ENCODE peak calls at places on chromosome 5, in five cellular contexts. Z, P, Q, T and L are unnamed samples.

GRCh38 chr5:148388692-148389091 is 4.9 kb downstream of the FBXO38 start:
- DNase-seq in T (no peak), Q (no peak), Z (no peak), P (no peak), L (no peak)

GRCh38 chr5:169012471-169012870 is 288.5 kb downstream of the SLIT3 start:
- DNase-seq in Z (no peak), P (no peak), T (no peak), Q (no peak), L (no peak)

GRCh38 chr5:16664368-16664767 is 47.6 kb upstream of the RETREG1 start:
- DNase-seq in Z (no peak), P (no peak), Q (no peak), T (no peak), L (no peak)

GRCh38 chr5:140362875-140363630 is 3.1 kb downstream of the SLC4A9 start:
- DNase-seq in Q (peak), T (peak), P (peak), Z (peak), L (peak)

GRCh38 chr5:124176692-124177091 is 569.7 kb downstream of the ZNF608 start:
- DNase-seq in P (no peak), T (no peak), Q (peak), Z (peak), L (no peak)

GRCh38 chr5:76083555-76084495 is 642 bp downstream of the SV2C start:
- DNase-seq in Z (no peak), T (no peak), Q (no peak), P (no peak), L (peak)

GRCh38 chr5:14545308-14545707 is 36.3 kb upstream of the OTULINL start:
- DNase-seq in T (no peak), Z (no peak), Q (no peak), P (no peak), L (no peak)

GRCh38 chr5:6736524-6737042 is 23.4 kb downstream of the TENT4A start:
- DNase-seq in Z (peak), T (no peak), P (no peak), Q (no peak), L (no peak)

GRCh38 chr5:168224110-168224509 is 67.3 kb upstream of the WWC1 start:
- DNase-seq in P (no peak), Z (no peak), Q (no peak), T (no peak), L (no peak)

GRCh38 chr5:155871623-155872022 is 455.3 kb upstream of the SGCD start:
- DNase-seq in P (no peak), Q (no peak), Z (no peak), T (no peak), L (no peak)

GRCh38 chr5:108788142-108788541 is 40.4 kb downstream of the FER start:
- DNase-seq in Q (peak), Z (peak), P (no peak), T (no peak), L (no peak)

GRCh38 chr5:142618125-142618524 is 67.8 kb downstream of the FGF1 start:
- DNase-seq in Z (no peak), T (no peak), Q (no peak), P (peak), L (no peak)

GRCh38 chr5:31106742-31107546 is 86.5 kb upstream of the CDH6 start:
- DNase-seq in T (no peak), Z (no peak), P (no peak), Q (no peak), L (no peak)

GRCh38 chr5:173188280-173188679 is 43.9 kb downstream of the BNIP1 start:
- DNase-seq in T (no peak), Q (no peak), Z (no peak), P (no peak), L (no peak)

GRCh38 chr5:13704401-13704800 is 240.1 kb downstream of the DNAH5 start:
- DNase-seq in P (no peak), T (no peak), Z (no peak), Q (no peak), L (no peak)

GRCh38 chr5:85931220-85931619 is 686.5 kb upstream of the COX7C start:
- DNase-seq in Z (no peak), T (no peak), P (no peak), Q (no peak), L (no peak)

GRCh38 chr5:142235050-142235797 is 89.6 kb downstream of the SPRY4 start:
- DNase-seq in T (no peak), Q (no peak), P (peak), Z (no peak), L (no peak)

GRCh38 chr5:50749873-50750272 is 83.4 kb downstream of the PARP8 start:
- DNase-seq in T (no peak), Z (no peak), Q (no peak), P (no peak), L (no peak)

GRCh38 chr5:50744761-50745160 is 78.3 kb downstream of the PARP8 start:
- DNase-seq in Q (no peak), Z (no peak), T (no peak), P (no peak), L (peak)

GRCh38 chr5:50740832-50741231 is 74.4 kb downstream of the PARP8 start:
- DNase-seq in P (no peak), T (no peak), Z (no peak), Q (no peak), L (no peak)

GRCh38 chr5:50749181-50749580 is 82.7 kb downstream of the PARP8 start:
- DNase-seq in P (no peak), Q (no peak), Z (no peak), T (no peak), L (no peak)

DNA sequence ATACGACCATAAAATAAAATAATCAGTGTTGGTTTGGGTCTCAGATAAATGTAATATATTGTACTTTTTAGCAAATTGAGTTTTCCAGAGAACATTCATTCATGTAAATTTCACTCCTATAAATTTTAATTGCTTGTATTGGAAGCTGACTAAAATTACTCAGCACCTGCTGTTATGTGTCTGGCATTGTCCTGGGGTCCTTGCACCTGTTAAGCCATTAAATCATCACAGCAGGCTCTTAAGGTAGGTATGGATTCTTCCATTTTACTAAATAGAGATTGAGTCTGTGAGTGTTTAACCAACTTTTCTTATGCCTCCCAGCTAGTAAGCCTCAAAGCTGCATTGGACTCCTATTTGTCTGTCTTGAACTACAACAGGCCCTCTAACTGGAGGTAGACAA is 78.8 kb downstream of the PARP8 start:
- DNase-seq in P (no peak), T (no peak), Z (no peak), Q (no peak), L (no peak)
- TF ChIP-seq CTCF in P (no peak), T (no peak), Z (no peak), Q (no peak), L (no peak)

DNA sequence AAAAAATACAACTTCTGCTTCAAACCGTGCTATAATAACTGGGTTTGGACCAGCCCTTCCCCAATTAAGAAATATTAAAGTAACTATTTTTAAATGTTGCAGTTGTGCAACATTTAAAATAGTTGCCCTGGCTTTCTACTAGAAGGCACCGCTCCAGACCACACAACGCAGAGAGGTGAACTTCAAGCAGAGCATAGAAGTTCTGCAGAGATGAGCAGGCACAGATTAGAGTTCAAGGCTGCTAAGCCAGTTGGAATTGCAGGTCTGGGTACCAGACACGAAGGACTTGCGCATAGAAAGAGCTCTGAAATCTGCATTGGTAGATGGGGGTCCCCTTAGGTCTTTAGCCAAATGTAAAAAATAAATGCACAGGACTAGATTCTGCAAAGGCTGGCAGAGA is 58.7 kb upstream of the GALNT10 start:
- DNase-seq in Q (no peak), T (no peak), Z (no peak), P (no peak), L (no peak)
- TF ChIP-seq CTCF in Q (no peak), T (no peak), Z (no peak), P (no peak), L (no peak)

DNA sequence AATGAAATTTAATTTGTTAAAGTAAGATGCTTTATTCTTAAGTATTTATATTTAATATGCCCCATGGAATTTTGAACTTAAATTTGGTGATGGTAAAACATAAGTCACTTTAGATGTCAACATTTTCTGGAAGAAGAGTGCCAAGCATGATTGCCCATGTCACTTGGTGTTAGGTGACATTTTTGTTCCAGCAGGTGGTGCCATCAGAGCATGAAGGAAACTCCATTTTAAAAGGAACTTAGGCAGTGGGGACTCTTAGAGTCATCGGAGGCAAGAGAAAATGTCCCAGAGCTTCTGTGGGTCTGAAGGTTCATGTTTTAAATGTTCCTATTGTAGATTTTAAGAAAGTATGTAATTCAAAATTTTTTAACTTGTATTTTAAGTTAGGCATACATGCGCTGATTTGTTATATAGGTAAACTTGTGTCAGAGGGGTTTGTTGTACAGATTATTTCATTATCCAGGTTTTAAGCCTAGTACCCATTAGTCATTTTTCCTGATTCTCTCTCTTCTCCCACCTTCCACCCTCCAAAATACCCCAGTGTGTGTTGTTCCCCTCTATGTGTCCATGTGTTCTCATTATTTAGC is 789.3 kb downstream of the SEMA5A start:
- DNase-seq in Q (peak), P (peak), T (peak), Z (no peak), L (peak)
- TF ChIP-seq CTCF in Q (peak), P (peak), T (peak), Z (no peak), L (peak)

GRCh38 chr5:134227259-134227658 is 1.4 kb upstream of the PPP2CA start:
- DNase-seq in Q (no peak), Z (no peak), P (no peak), T (no peak), L (no peak)

GRCh38 chr5:134226441-134227192 is 744 bp upstream of the PPP2CA start:
- DNase-seq in Z (no peak), Q (peak), T (no peak), P (peak), L (no peak)

GRCh38 chr5:134223406-134224251 is 2.2 kb downstream of the PPP2CA start:
- DNase-seq in T (no peak), Z (no peak), Q (no peak), P (no peak), L (no peak)

GRCh38 chr5:134225780-134226440 is at the start of gene PPP2CA:
- DNase-seq in Q (peak), Z (peak), T (peak), P (peak), L (peak)

DNA sequence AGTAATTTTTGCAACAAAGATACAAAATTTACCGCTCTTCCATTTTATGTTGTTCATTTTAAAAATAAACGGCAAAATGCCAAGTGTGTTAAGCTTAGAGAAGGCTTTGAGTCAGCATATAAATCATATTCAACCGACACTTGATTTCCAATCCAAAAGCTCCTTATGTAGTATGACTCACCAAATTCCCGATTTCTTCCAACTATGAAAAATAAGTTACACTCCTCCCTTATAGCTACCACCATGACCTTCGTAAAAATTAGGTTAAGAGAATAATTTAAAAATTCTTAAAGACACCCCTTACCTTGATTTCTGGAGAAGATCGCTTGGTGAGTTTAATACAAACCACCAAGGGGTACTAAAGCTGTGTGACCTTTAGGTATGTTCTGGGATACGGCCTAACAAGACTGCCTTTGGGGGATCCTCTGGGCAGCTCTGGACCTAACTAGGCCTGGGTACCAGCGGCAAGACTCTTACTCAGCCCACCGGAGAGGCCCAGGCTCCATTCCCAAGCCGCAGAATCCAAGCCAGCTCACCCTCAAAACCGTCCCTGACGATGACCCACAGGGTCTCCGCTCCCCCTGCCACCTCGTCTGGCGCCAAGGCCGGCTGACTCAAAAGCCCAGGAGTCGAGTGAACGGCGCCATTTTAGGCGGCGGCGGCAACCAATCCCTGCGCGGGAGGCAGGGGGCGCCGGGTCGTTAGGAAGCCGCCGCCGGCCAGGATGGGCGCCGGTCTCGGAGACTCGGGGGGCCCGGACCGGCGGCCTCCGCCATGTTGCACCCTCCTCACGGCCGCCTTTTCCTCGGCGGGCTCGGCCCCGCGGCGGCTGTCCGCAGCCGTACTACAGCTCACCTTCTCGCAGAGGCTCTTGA is 731 bp downstream of the PPP2CA start:
- DNase-seq in P (peak), Q (peak), T (no peak), Z (peak), L (peak)
- TF ChIP-seq CTCF in P (peak), Q (peak), T (no peak), Z (no peak), L (peak)

GRCh38 chr5:175696855-175697198 is 39.0 kb downstream of the HRH2 start:
- DNase-seq in Q (no peak), Z (no peak), P (no peak), T (no peak), L (no peak)

GRCh38 chr5:175695161-175696126 is 37.6 kb downstream of the HRH2 start:
- DNase-seq in Q (no peak), P (no peak), T (no peak), Z (peak), L (no peak)

GRCh38 chr5:175697846-175698245 is 40.0 kb downstream of the HRH2 start:
- DNase-seq in Z (no peak), P (no peak), Q (no peak), T (no peak), L (no peak)

GRCh38 chr5:175694371-175695160 is 36.7 kb downstream of the HRH2 start:
- DNase-seq in T (no peak), P (no peak), Z (peak), Q (no peak), L (no peak)

DNA sequence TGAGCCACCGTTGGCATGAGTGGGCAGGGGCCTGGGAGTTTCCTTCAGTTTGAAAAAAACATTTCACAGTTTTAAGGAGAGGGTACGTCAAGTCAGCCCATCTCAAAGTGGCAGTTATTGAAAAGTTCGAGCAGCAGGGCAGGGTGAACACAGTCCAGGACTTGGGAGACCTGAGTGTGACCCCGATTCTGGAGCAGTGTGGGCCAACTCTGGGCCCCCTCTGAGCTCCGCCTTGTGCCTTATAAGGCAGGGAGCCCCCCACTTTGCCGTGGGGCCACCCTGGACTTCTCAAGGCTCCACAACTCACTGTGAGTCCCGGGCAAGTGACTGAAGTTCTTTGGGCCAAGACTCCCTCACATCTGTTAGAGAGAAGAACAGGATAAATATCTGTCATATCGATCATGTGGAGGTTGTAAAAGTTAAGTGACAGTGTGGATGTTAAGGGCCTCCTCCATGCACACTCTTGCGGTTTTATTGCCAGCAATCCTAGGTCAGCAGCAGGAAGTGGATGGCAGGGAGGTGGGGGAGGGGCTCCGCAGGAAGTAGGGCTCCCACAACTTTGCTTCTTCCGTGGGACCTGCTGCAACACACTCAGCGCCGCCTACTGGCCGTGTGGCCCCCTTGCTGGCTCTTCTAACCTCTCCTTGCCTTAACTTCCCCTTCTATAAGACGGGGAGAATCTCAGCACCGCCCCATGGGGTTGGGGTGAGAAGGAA is 38.4 kb downstream of the HRH2 start:
- DNase-seq in T (peak), Z (peak), Q (peak), P (no peak), L (peak)
- TF ChIP-seq CTCF in T (peak), Z (peak), Q (no peak), P (peak), L (peak)

GRCh38 chr5:466661-467310 is 23.8 kb downstream of the EXOC3 start:
- DNase-seq in T (no peak), Q (no peak), Z (peak), P (no peak), L (no peak)
- TF ChIP-seq CTCF in T (no peak), Q (no peak), Z (no peak), P (no peak), L (no peak)